ENCODE peak calls at places on chromosomes 7 and 10, in nine cellular contexts. R is sigmoid colon, H is transverse colon, M is H1, W is HepG2, X is ovary, F is A549, G is suprapubic skin, A is upper lobe of left lung. N is an unnamed sample.

GRCh38 chr7:94003446-94004023 is 620 bp downstream of the BET1 start:
- DNase-seq in G (no peak), H (no peak), X (no peak), R (no peak), W (peak; percentile 45), A (no peak), F (peak; percentile 46), M (no peak), N (no peak)

GRCh38 chr10:72024596-72024995 is 60.4 kb downstream of the CHST3 start:
- DNase-seq in G (no peak), R (no peak), W (no peak), M (no peak), X (no peak), F (no peak), A (no peak), H (no peak), N (no peak)

GRCh38 chr7:129052441-129052840 is 2.5 kb downstream of the TNPO3 start:
- DNase-seq in M (no peak), X (no peak), H (no peak), W (no peak), G (no peak), R (no peak), A (no peak), F (no peak), N (no peak)

GRCh38 chr10:52217531-52217930 is 96.5 kb upstream of the DKK1 start:
- DNase-seq in R (no peak), M (no peak), F (no peak), G (no peak), H (no peak), X (no peak), A (no peak), W (no peak), N (no peak)

GRCh38 chr7:66050990-66051424 is 24.6 kb upstream of the ASL start:
- DNase-seq in R (no peak), H (no peak), G (no peak), M (no peak), A (peak; percentile 90), X (no peak), W (peak; percentile 82), F (no peak), N (peak; percentile 49)

GRCh38 chr10:6667679-6668270 is 87.7 kb upstream of the PRKCQ start:
- DNase-seq in A (no peak), G (no peak), F (peak; percentile 33), R (no peak), X (no peak), H (peak; percentile 9), M (peak; percentile 59), W (peak; percentile 18), N (no peak)

GRCh38 chr10:47346572-47347302 is 1.4 kb upstream of the RBP3 start:
- DNase-seq in H (no peak), X (no peak), R (no peak), M (no peak), W (no peak), A (peak; percentile 58), F (no peak), G (peak; percentile 65), N (no peak)

GRCh38 chr10:78727728-78728127 is 341.0 kb upstream of the ZMIZ1 start:
- DNase-seq in G (no peak), X (peak; percentile 59), W (no peak), R (no peak), H (no peak), A (no peak), F (no peak), M (no peak), N (no peak)

GRCh38 chr7:53101026-53101425 is 65.6 kb downstream of the POM121L12 start:
- DNase-seq in M (no peak), H (no peak), W (no peak), G (no peak), R (no peak), A (no peak), F (no peak), X (no peak), N (no peak)

GRCh38 chr10:94803307-94803706 is 40.8 kb downstream of the CYP2C19 start:
- DNase-seq in G (no peak), X (no peak), M (no peak), H (no peak), W (no peak), R (no peak), A (no peak), F (no peak), N (no peak)

GRCh38 chr10:77070892-77071595 is 566.6 kb downstream of the KCNMA1 start:
- DNase-seq in R (peak; percentile 69), H (no peak), G (peak; percentile 85), F (no peak), W (no peak), M (no peak), A (no peak), X (no peak), N (no peak)

GRCh38 chr10:351770-352318 is 216.6 kb downstream of the ZMYND11 start:
- DNase-seq in R (no peak), X (no peak), G (peak; percentile 70), W (no peak), H (no peak), A (no peak), M (no peak), F (no peak), N (no peak)

DNA sequence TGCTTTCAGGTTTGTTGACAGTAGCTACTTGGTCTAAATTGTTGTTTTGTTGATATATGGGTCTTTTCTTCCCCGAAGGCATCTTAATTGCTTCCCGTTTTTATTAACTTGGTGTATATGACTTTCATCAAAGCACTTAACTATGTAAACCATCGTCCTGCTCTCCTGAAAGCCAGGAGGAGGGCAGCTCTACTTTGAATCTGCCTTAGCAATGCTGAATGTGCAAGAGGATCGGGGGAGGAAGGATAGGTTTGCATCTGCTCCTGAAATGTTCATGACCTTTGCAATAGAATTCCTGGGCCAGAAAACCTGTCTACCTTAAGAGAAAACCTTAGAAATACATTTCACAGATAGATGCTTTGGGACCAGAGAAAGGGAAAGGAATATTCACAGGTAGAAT is 338.6 kb downstream of the MAGI2 start:
- DNase-seq in W (no peak), M (no peak), A (no peak), H (no peak), X (no peak), F (no peak), R (no peak), G (no peak), N (no peak)
- TF ChIP-seq EP300 in W (no peak), M (no peak), A (no peak), H (no peak), X (no peak), F (no peak), R (no peak), G (no peak), N (no peak)

GRCh38 chr7:55534916-55535636 is 37.2 kb downstream of the VOPP1 start:
- DNase-seq in M (no peak), H (no peak), A (no peak), F (no peak), X (no peak), G (no peak), W (peak; percentile 19), R (no peak), N (no peak)
- TF ChIP-seq POLR2A in M (no peak), H (no peak), A (no peak), F (no peak), X (no peak), G (no peak), W (no peak), R (no peak), N (no peak)

DNA sequence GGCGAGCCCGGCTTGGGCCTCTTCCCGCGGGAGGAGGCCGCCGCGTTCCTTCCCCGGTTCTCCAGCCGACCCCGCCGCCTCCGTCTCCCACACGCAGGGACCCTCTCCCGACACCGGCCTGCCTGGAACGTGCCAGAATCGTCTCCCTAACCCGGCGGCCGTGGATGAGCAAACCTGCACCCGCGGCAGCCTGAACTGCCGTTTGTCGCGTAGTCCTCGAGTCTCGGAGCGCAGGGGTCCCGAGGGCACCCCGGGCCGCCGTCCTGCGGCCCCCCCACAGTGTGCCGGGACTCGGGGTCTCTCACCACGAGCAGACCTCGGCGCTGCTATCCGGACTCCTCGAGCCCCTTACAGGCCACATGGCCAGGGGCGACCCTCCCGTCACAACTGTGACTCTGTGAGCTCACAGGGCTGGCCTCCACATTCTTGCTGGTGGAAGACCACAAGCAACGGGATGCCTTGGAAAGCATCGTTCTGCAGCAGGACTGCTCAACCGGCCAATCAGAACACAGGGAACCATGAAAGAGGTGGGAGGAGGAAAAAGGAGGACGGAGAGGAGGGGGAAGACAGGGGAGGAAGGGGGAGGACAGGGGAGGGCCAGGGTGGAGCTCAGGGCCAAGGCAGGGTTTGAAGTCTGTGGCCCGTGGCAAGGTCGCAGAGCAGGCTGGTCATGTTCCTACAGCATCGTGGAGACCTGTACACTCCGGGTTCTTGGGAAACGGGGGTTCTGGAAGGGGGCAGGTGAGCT is 276.9 kb downstream of the DNAJB6 start:
- DNase-seq in W (no peak), M (no peak), R (peak; percentile 61), G (no peak), X (no peak), A (no peak), F (no peak), H (no peak), N (no peak)
- H3K4me3 ChIP-seq in W (no peak overlapping the region), M (no peak overlapping the region), R (peak overlapping the region; percentile 42), G (peak overlapping the region; percentile 46), X (peak overlapping the region; percentile 21), A (peak overlapping the region; percentile 41), F (no peak overlapping the region), H (peak overlapping the region; percentile 52), N (peak overlapping the region; percentile 51)

GRCh38 chr10:113756940-113757543 is 5.6 kb downstream of the PLEKHS1 start:
- DNase-seq in W (no peak), F (no peak), G (no peak), R (no peak), X (no peak), M (no peak), A (no peak), H (peak; percentile 45), N (no peak)

GRCh38 chr10:113754125-113754524 is 2.6 kb downstream of the PLEKHS1 start:
- DNase-seq in W (no peak), M (no peak), F (no peak), G (no peak), X (no peak), H (no peak), A (no peak), R (no peak), N (no peak)

GRCh38 chr10:113753020-113753692 is 1.7 kb downstream of the PLEKHS1 start:
- DNase-seq in R (no peak), G (no peak), H (peak; percentile 72), F (no peak), X (no peak), A (peak; percentile 26), M (no peak), W (no peak), N (peak; percentile 48)

GRCh38 chr10:113752553-113752952 is 1.1 kb downstream of the PLEKHS1 start:
- DNase-seq in W (no peak), A (no peak), R (no peak), F (no peak), H (peak; percentile 32), X (no peak), G (no peak), M (no peak), N (no peak)

GRCh38 chr10:113754768-113755167 is 3.3 kb downstream of the PLEKHS1 start:
- DNase-seq in H (peak; percentile 67), R (no peak), G (no peak), F (no peak), W (no peak), X (no peak), A (no peak), M (no peak), N (no peak)
- TF ChIP-seq EP300 in H (no peak), R (no peak), G (no peak), F (no peak), W (no peak), X (no peak), A (no peak), M (no peak), N (no peak)

GRCh38 chr7:123431075-123431614 is 103.2 kb downstream of the IQUB start:
- DNase-seq in W (no peak), G (no peak), F (no peak), A (no peak), H (no peak), X (no peak), M (no peak), R (no peak), N (no peak)
- TF ChIP-seq POLR2A in W (no peak), G (no peak), F (no peak), A (no peak), H (no peak), X (no peak), M (peak; percentile 73), R (no peak), N (no peak)